ENCODE peak calls at places on chromosome 3, in four cellular contexts. U, S, Z and M are unnamed samples.

GRCh38 chr3:60636846-60637245 is 614.4 kb downstream of the FHIT start:
- DNase-seq in U (no peak), S (no peak), Z (no peak), M (no peak)

GRCh38 chr3:23608650-23609049 is 197.1 kb upstream of the UBE2E1 start:
- DNase-seq in U (no peak), S (no peak), Z (no peak), M (no peak)

GRCh38 chr3:149555941-149556340 is 81.4 kb downstream of the TM4SF4 start:
- DNase-seq in U (no peak), S (no peak), Z (no peak), M (no peak)

GRCh38 chr3:65048151-65048550 is 360.4 kb upstream of the ADAMTS9 start:
- DNase-seq in U (no peak), S (no peak), Z (no peak), M (no peak)

GRCh38 chr3:134772591-134772990 is 22.5 kb upstream of the EPHB1 start:
- DNase-seq in U (no peak), S (peak; percentile 21), Z (no peak), M (no peak)

GRCh38 chr3:9165441-9165840 is 84.0 kb downstream of the SRGAP3 start:
- DNase-seq in U (no peak), S (no peak), Z (no peak), M (no peak)

GRCh38 chr3:40899286-40899712 is 300.0 kb upstream of the CTNNB1 start:
- DNase-seq in U (no peak), S (no peak), Z (no peak), M (no peak)

GRCh38 chr3:111764645-111765091 is 94.4 kb upstream of the PHLDB2 start:
- DNase-seq in U (no peak), S (no peak), Z (no peak), M (no peak)

GRCh38 chr3:151468284-151468917 is 7.5 kb upstream of the IGSF10 start:
- DNase-seq in U (no peak), S (peak; percentile 49), Z (no peak), M (no peak)

GRCh38 chr3:27114684-27115083 is 254.5 kb downstream of the NEK10 start:
- DNase-seq in U (no peak), S (no peak), Z (no peak), M (no peak)

GRCh38 chr3:139319428-139320402 is 24.1 kb upstream of the MRPS22 start:
- DNase-seq in U (no peak), S (no peak), Z (no peak), M (no peak)

GRCh38 chr3:4376499-4376898 is 73.3 kb downstream of the SETMAR start:
- DNase-seq in U (no peak), S (no peak), Z (no peak), M (no peak)

GRCh38 chr3:59980576-59980975 is 930.8 kb upstream of the CFAP20DC start:
- DNase-seq in U (no peak), S (no peak), Z (no peak), M (no peak)

GRCh38 chr3:171671709-171672108 is 138.6 kb downstream of the PLD1 start:
- DNase-seq in U (no peak), S (no peak), Z (no peak), M (no peak)

GRCh38 chr3:55066406-55067128 is 138.7 kb upstream of the LRTM1 start:
- DNase-seq in U (no peak), S (no peak), Z (no peak), M (no peak)

GRCh38 chr3:190338717-190339116 is 16.5 kb upstream of the CLDN1 start:
- DNase-seq in U (no peak), S (peak; percentile 59), Z (no peak), M (no peak)

GRCh38 chr3:146895026-146895749 is 290.0 kb upstream of the PLSCR5 start:
- DNase-seq in U (no peak), S (no peak), Z (no peak), M (no peak)

GRCh38 chr3:114409291-114409690 is 115.5 kb downstream of the TIGIT start:
- DNase-seq in U (no peak), S (no peak), Z (no peak), M (no peak)

GRCh38 chr3:132661120-132661519 is 991 bp downstream of the UBA5 start:
- DNase-seq in U (no peak), S (no peak), Z (no peak), M (no peak)

GRCh38 chr3:113698891-113699465 is 2.5 kb upstream of the USF3 start:
- DNase-seq in U (no peak), S (no peak), Z (no peak), M (no peak)

GRCh38 chr3:53581671-53582070 is 87.3 kb downstream of the CACNA1D start:
- DNase-seq in U (no peak), S (no peak), Z (no peak), M (no peak)

GRCh38 chr3:105866656-105867653 is 1.9 kb downstream of the CBLB start:
- DNase-seq in U (no peak), S (no peak), Z (peak; percentile 57), M (no peak)

GRCh38 chr3:74614133-74614967 is at the start of gene CNTN3:
- DNase-seq in U (no peak), S (no peak), Z (peak; percentile 77), M (no peak)

GRCh38 chr3:141370065-141370533 is 1.8 kb downstream of the ZBTB38 start:
- DNase-seq in U (peak; percentile 20), S (peak; percentile 62), Z (no peak), M (peak; percentile 28)